ENCODE peak calls at places on chromosomes 4 and X, in five cellular contexts. One of them, this sample, is unnamed.

GRCh38 chr4:7323872-7324650 is 110.7 kb downstream of the PSAPL1 start:
- DNase-seq in GM10248: no peak
- DNase-seq in caudate nucleus: no peak
- DNase-seq in stimulated activated CD4-positive, alpha-beta T cell treated with anti-CD3 and anti-CD28 coated beads, Interleukin-1b, Interleukin-23, amount 100 ng/mL, for 1 hour: no peak
- DNase-seq in NCI-H1105: peak
- DNase-seq in this sample: no peak

GRCh38 chrX:119790977-119791436 is 423 bp downstream of the RPL39 start:
- DNase-seq in GM10248: no peak
- DNase-seq in caudate nucleus: no peak
- DNase-seq in stimulated activated CD4-positive, alpha-beta T cell treated with anti-CD3 and anti-CD28 coated beads, Interleukin-1b, Interleukin-23, amount 100 ng/mL, for 1 hour: no peak
- DNase-seq in NCI-H1105: peak
- DNase-seq in this sample: no peak

GRCh38 chrX:119503484-119503861 is 35.2 kb downstream of the SLC25A5 start:
- DNase-seq in GM10248: no peak
- DNase-seq in caudate nucleus: no peak
- DNase-seq in stimulated activated CD4-positive, alpha-beta T cell treated with anti-CD3 and anti-CD28 coated beads, Interleukin-1b, Interleukin-23, amount 100 ng/mL, for 1 hour: no peak
- DNase-seq in NCI-H1105: peak
- DNase-seq in this sample: no peak

GRCh38 chr4:99838927-99839326 is 22.3 kb downstream of the DAPP1 start:
- DNase-seq in GM10248: no peak
- DNase-seq in caudate nucleus: no peak
- DNase-seq in stimulated activated CD4-positive, alpha-beta T cell treated with anti-CD3 and anti-CD28 coated beads, Interleukin-1b, Interleukin-23, amount 100 ng/mL, for 1 hour: no peak
- DNase-seq in NCI-H1105: no peak
- DNase-seq in this sample: no peak

GRCh38 chr4:129514852-129515251 is 418.9 kb downstream of the C4orf33 start:
- DNase-seq in GM10248: no peak
- DNase-seq in caudate nucleus: no peak
- DNase-seq in stimulated activated CD4-positive, alpha-beta T cell treated with anti-CD3 and anti-CD28 coated beads, Interleukin-1b, Interleukin-23, amount 100 ng/mL, for 1 hour: no peak
- DNase-seq in NCI-H1105: no peak
- DNase-seq in this sample: no peak

GRCh38 chrX:74349387-74349786 is 45.4 kb downstream of the ZCCHC13 start:
- DNase-seq in GM10248: no peak
- DNase-seq in caudate nucleus: no peak
- DNase-seq in stimulated activated CD4-positive, alpha-beta T cell treated with anti-CD3 and anti-CD28 coated beads, Interleukin-1b, Interleukin-23, amount 100 ng/mL, for 1 hour: no peak
- DNase-seq in NCI-H1105: no peak
- DNase-seq in this sample: no peak

GRCh38 chr4:96315815-96316214 is 475.9 kb downstream of the PDHA2 start:
- DNase-seq in GM10248: no peak
- DNase-seq in caudate nucleus: no peak
- DNase-seq in stimulated activated CD4-positive, alpha-beta T cell treated with anti-CD3 and anti-CD28 coated beads, Interleukin-1b, Interleukin-23, amount 100 ng/mL, for 1 hour: no peak
- DNase-seq in NCI-H1105: no peak
- DNase-seq in this sample: no peak

GRCh38 chrX:48538641-48539344 is 721 bp upstream of the TBC1D25 start:
- DNase-seq in GM10248: no peak
- DNase-seq in caudate nucleus: no peak
- DNase-seq in stimulated activated CD4-positive, alpha-beta T cell treated with anti-CD3 and anti-CD28 coated beads, Interleukin-1b, Interleukin-23, amount 100 ng/mL, for 1 hour: no peak
- DNase-seq in NCI-H1105: no peak
- DNase-seq in this sample: no peak

GRCh38 chr4:18582841-18583240 is 561.3 kb upstream of the LCORL start:
- DNase-seq in GM10248: no peak
- DNase-seq in caudate nucleus: no peak
- DNase-seq in stimulated activated CD4-positive, alpha-beta T cell treated with anti-CD3 and anti-CD28 coated beads, Interleukin-1b, Interleukin-23, amount 100 ng/mL, for 1 hour: no peak
- DNase-seq in NCI-H1105: no peak
- DNase-seq in this sample: no peak

GRCh38 chr4:48069026-48069425 is 52.5 kb downstream of the NIPAL1 start:
- DNase-seq in GM10248: no peak
- DNase-seq in caudate nucleus: no peak
- DNase-seq in stimulated activated CD4-positive, alpha-beta T cell treated with anti-CD3 and anti-CD28 coated beads, Interleukin-1b, Interleukin-23, amount 100 ng/mL, for 1 hour: no peak
- DNase-seq in NCI-H1105: no peak
- DNase-seq in this sample: no peak

GRCh38 chr4:123305746-123306145 is 90.8 kb upstream of the SPRY1 start:
- DNase-seq in GM10248: no peak
- DNase-seq in caudate nucleus: no peak
- DNase-seq in stimulated activated CD4-positive, alpha-beta T cell treated with anti-CD3 and anti-CD28 coated beads, Interleukin-1b, Interleukin-23, amount 100 ng/mL, for 1 hour: no peak
- DNase-seq in NCI-H1105: no peak
- DNase-seq in this sample: no peak

GRCh38 chrX:48540015-48540350 is 469 bp downstream of the TBC1D25 start:
- DNase-seq in GM10248: peak
- DNase-seq in caudate nucleus: no peak
- DNase-seq in stimulated activated CD4-positive, alpha-beta T cell treated with anti-CD3 and anti-CD28 coated beads, Interleukin-1b, Interleukin-23, amount 100 ng/mL, for 1 hour: peak
- DNase-seq in NCI-H1105: peak
- DNase-seq in this sample: peak

GRCh38 chr4:16727218-16727617 is 171.2 kb downstream of the LDB2 start:
- DNase-seq in GM10248: no peak
- DNase-seq in caudate nucleus: no peak
- DNase-seq in stimulated activated CD4-positive, alpha-beta T cell treated with anti-CD3 and anti-CD28 coated beads, Interleukin-1b, Interleukin-23, amount 100 ng/mL, for 1 hour: no peak
- DNase-seq in NCI-H1105: no peak
- DNase-seq in this sample: no peak

GRCh38 chr4:145870155-145871020 is 68.2 kb downstream of the ZNF827 start:
- DNase-seq in GM10248: no peak
- DNase-seq in caudate nucleus: no peak
- DNase-seq in stimulated activated CD4-positive, alpha-beta T cell treated with anti-CD3 and anti-CD28 coated beads, Interleukin-1b, Interleukin-23, amount 100 ng/mL, for 1 hour: no peak
- DNase-seq in NCI-H1105: no peak
- DNase-seq in this sample: no peak

GRCh38 chr4:83075696-83076095 is 38.8 kb downstream of the PLAC8 start:
- DNase-seq in GM10248: no peak
- DNase-seq in caudate nucleus: no peak
- DNase-seq in stimulated activated CD4-positive, alpha-beta T cell treated with anti-CD3 and anti-CD28 coated beads, Interleukin-1b, Interleukin-23, amount 100 ng/mL, for 1 hour: no peak
- DNase-seq in NCI-H1105: no peak
- DNase-seq in this sample: no peak

GRCh38 chrX:110407910-110408545 is 49.4 kb downstream of the RTL9 start:
- DNase-seq in GM10248: peak
- DNase-seq in caudate nucleus: no peak
- DNase-seq in stimulated activated CD4-positive, alpha-beta T cell treated with anti-CD3 and anti-CD28 coated beads, Interleukin-1b, Interleukin-23, amount 100 ng/mL, for 1 hour: no peak
- DNase-seq in NCI-H1105: peak
- DNase-seq in this sample: no peak

GRCh38 chrX:106707771-106708454 is 18.6 kb upstream of the RNF128 start:
- DNase-seq in GM10248: no peak
- DNase-seq in caudate nucleus: no peak
- DNase-seq in stimulated activated CD4-positive, alpha-beta T cell treated with anti-CD3 and anti-CD28 coated beads, Interleukin-1b, Interleukin-23, amount 100 ng/mL, for 1 hour: no peak
- DNase-seq in NCI-H1105: no peak
- DNase-seq in this sample: no peak

GRCh38 chr4:110619401-110620247 is 3.3 kb downstream of the PITX2 start:
- DNase-seq in GM10248: no peak
- DNase-seq in caudate nucleus: no peak
- DNase-seq in stimulated activated CD4-positive, alpha-beta T cell treated with anti-CD3 and anti-CD28 coated beads, Interleukin-1b, Interleukin-23, amount 100 ng/mL, for 1 hour: no peak
- DNase-seq in NCI-H1105: no peak
- DNase-seq in this sample: no peak

GRCh38 chrX:100745806-100746537 is 14.1 kb upstream of the SYTL4 start:
- DNase-seq in GM10248: no peak
- DNase-seq in caudate nucleus: no peak
- DNase-seq in stimulated activated CD4-positive, alpha-beta T cell treated with anti-CD3 and anti-CD28 coated beads, Interleukin-1b, Interleukin-23, amount 100 ng/mL, for 1 hour: no peak
- DNase-seq in NCI-H1105: no peak
- DNase-seq in this sample: no peak